ENCODE peak calls at places on chromosome 9, in seven cellular contexts. One of them, this sample, is unnamed.
A peak's percentile ranks its signal among the peaks of the same experiment; 100 is the strongest.

GRCh38 chr9:69857131-69857530 is 36.5 kb downstream of the CFAP95 start:
- DNase-seq in adrenal gland: no peak
- DNase-seq in transverse colon: no peak
- DNase-seq in HCT116: no peak
- DNase-seq in A549: no peak
- DNase-seq in Peyer's patch: no peak
- DNase-seq in gastrocnemius medialis: no peak
- DNase-seq in this sample: no peak

GRCh38 chr9:104745852-104746251 is 1.6 kb upstream of the NIPSNAP3A start:
- DNase-seq in gastrocnemius medialis: no peak
- DNase-seq in transverse colon: no peak
- DNase-seq in HCT116: no peak
- DNase-seq in adrenal gland: no peak
- DNase-seq in Peyer's patch: no peak
- DNase-seq in A549: no peak
- DNase-seq in this sample: no peak

GRCh38 chr9:104779946-104780539 is 16.1 kb downstream of the NIPSNAP3B start:
- DNase-seq in A549: no peak
- DNase-seq in gastrocnemius medialis: no peak
- DNase-seq in transverse colon: no peak
- DNase-seq in HCT116: no peak
- DNase-seq in Peyer's patch: no peak
- DNase-seq in adrenal gland: no peak
- DNase-seq in this sample: no peak

GRCh38 chr9:98775831-98776441 is 20.4 kb downstream of the ANKS6 start:
- DNase-seq in Peyer's patch: peak; percentile 32
- DNase-seq in HCT116: peak; percentile 60
- DNase-seq in transverse colon: no peak
- DNase-seq in gastrocnemius medialis: no peak
- DNase-seq in A549: peak; percentile 80
- DNase-seq in adrenal gland: no peak
- DNase-seq in this sample: no peak

GRCh38 chr9:112925058-112925641 is 34.5 kb upstream of the SLC46A2 start:
- DNase-seq in A549: peak; percentile 34
- DNase-seq in gastrocnemius medialis: no peak
- DNase-seq in adrenal gland: no peak
- DNase-seq in Peyer's patch: no peak
- DNase-seq in HCT116: peak; percentile 39
- DNase-seq in transverse colon: no peak
- DNase-seq in this sample: no peak

GRCh38 chr9:96686638-96687335 is 31.7 kb upstream of the PRXL2C start:
- DNase-seq in adrenal gland: peak; percentile 90
- DNase-seq in gastrocnemius medialis: peak; percentile 77
- DNase-seq in HCT116: no peak
- DNase-seq in A549: peak; percentile 51
- DNase-seq in Peyer's patch: peak; percentile 64
- DNase-seq in transverse colon: peak; percentile 75
- DNase-seq in this sample: peak; percentile 64

GRCh38 chr9:114804504-114804903 is 1.3 kb downstream of the TNFSF15 start:
- DNase-seq in gastrocnemius medialis: no peak
- DNase-seq in HCT116: peak; percentile 10
- DNase-seq in A549: no peak
- DNase-seq in Peyer's patch: no peak
- DNase-seq in transverse colon: peak; percentile 79
- DNase-seq in adrenal gland: peak; percentile 68
- DNase-seq in this sample: peak; percentile 35

GRCh38 chr9:97744710-97745708 is 47.9 kb upstream of the XPA start:
- DNase-seq in A549: no peak
- DNase-seq in adrenal gland: peak; percentile 60
- DNase-seq in Peyer's patch: no peak
- DNase-seq in transverse colon: no peak
- DNase-seq in HCT116: no peak
- DNase-seq in gastrocnemius medialis: no peak
- DNase-seq in this sample: no peak

GRCh38 chr9:105957830-105958229 is 263.5 kb downstream of the TMEM38B start:
- DNase-seq in Peyer's patch: no peak
- DNase-seq in gastrocnemius medialis: no peak
- DNase-seq in HCT116: no peak
- DNase-seq in transverse colon: no peak
- DNase-seq in adrenal gland: no peak
- DNase-seq in A549: no peak
- DNase-seq in this sample: no peak

GRCh38 chr9:92147030-92147853 is 32.0 kb upstream of the SPTLC1 start:
- DNase-seq in adrenal gland: peak; percentile 91
- DNase-seq in A549: peak; percentile 51
- DNase-seq in gastrocnemius medialis: no peak
- DNase-seq in HCT116: peak; percentile 54
- DNase-seq in transverse colon: peak; percentile 41
- DNase-seq in Peyer's patch: no peak
- DNase-seq in this sample: no peak

GRCh38 chr9:106784076-106784475 is 78.9 kb upstream of the ZNF462 start:
- DNase-seq in A549: no peak
- DNase-seq in transverse colon: no peak
- DNase-seq in adrenal gland: no peak
- DNase-seq in Peyer's patch: no peak
- DNase-seq in gastrocnemius medialis: no peak
- DNase-seq in HCT116: no peak
- DNase-seq in this sample: no peak

GRCh38 chr9:34454571-34455065 is 3.8 kb downstream of the FAM219A start:
- DNase-seq in Peyer's patch: no peak
- DNase-seq in gastrocnemius medialis: peak; percentile 41
- DNase-seq in transverse colon: no peak
- DNase-seq in A549: peak; percentile 45
- DNase-seq in adrenal gland: peak; percentile 50
- DNase-seq in HCT116: peak; percentile 39
- DNase-seq in this sample: peak; percentile 27

GRCh38 chr9:86282979-86283535 is 719 bp upstream of the ISCA1 start:
- DNase-seq in adrenal gland: no peak
- DNase-seq in transverse colon: no peak
- DNase-seq in Peyer's patch: no peak
- DNase-seq in HCT116: no peak
- DNase-seq in gastrocnemius medialis: no peak
- DNase-seq in A549: peak; percentile 8
- DNase-seq in this sample: no peak

GRCh38 chr9:81631213-81631745 is 58.1 kb downstream of the TLE1 start:
- DNase-seq in adrenal gland: no peak
- DNase-seq in gastrocnemius medialis: no peak
- DNase-seq in Peyer's patch: no peak
- DNase-seq in HCT116: no peak
- DNase-seq in A549: no peak
- DNase-seq in transverse colon: no peak
- DNase-seq in this sample: no peak

GRCh38 chr9:82488319-82488701 is 499.7 kb downstream of the SPATA31D1 start:
- DNase-seq in A549: no peak
- DNase-seq in adrenal gland: peak; percentile 69
- DNase-seq in gastrocnemius medialis: no peak
- DNase-seq in HCT116: no peak
- DNase-seq in Peyer's patch: no peak
- DNase-seq in transverse colon: no peak
- DNase-seq in this sample: no peak

GRCh38 chr9:121299125-121299466 is 31.1 kb downstream of the GSN start:
- DNase-seq in Peyer's patch: no peak
- DNase-seq in transverse colon: no peak
- DNase-seq in gastrocnemius medialis: no peak
- DNase-seq in adrenal gland: peak; percentile 53
- DNase-seq in A549: no peak
- DNase-seq in HCT116: no peak
- DNase-seq in this sample: no peak

GRCh38 chr9:98983295-98984268 is 39.9 kb downstream of the COL15A1 start:
- DNase-seq in gastrocnemius medialis: no peak
- DNase-seq in Peyer's patch: no peak
- DNase-seq in A549: no peak
- DNase-seq in transverse colon: no peak
- DNase-seq in adrenal gland: no peak
- DNase-seq in HCT116: no peak
- DNase-seq in this sample: no peak

GRCh38 chr9:98147582-98147981 is 28.6 kb upstream of the TRIM14 start:
- DNase-seq in gastrocnemius medialis: no peak
- DNase-seq in Peyer's patch: no peak
- DNase-seq in transverse colon: no peak
- DNase-seq in HCT116: no peak
- DNase-seq in adrenal gland: no peak
- DNase-seq in A549: no peak
- DNase-seq in this sample: no peak

GRCh38 chr9:131446276-131446675 is 52.4 kb downstream of the PRRC2B start:
- DNase-seq in transverse colon: no peak
- DNase-seq in gastrocnemius medialis: no peak
- DNase-seq in A549: no peak
- DNase-seq in HCT116: no peak
- DNase-seq in Peyer's patch: no peak
- DNase-seq in adrenal gland: no peak
- DNase-seq in this sample: no peak

GRCh38 chr9:16132513-16132912 is 579.7 kb downstream of the CCDC171 start:
- DNase-seq in A549: no peak
- DNase-seq in gastrocnemius medialis: no peak
- DNase-seq in transverse colon: no peak
- DNase-seq in Peyer's patch: no peak
- DNase-seq in HCT116: no peak
- DNase-seq in adrenal gland: no peak
- DNase-seq in this sample: no peak

GRCh38 chr9:108396193-108396592 is 459.6 kb downstream of the ACTL7B start:
- DNase-seq in gastrocnemius medialis: no peak
- DNase-seq in A549: no peak
- DNase-seq in adrenal gland: no peak
- DNase-seq in transverse colon: peak; percentile 14
- DNase-seq in HCT116: no peak
- DNase-seq in Peyer's patch: no peak
- DNase-seq in this sample: no peak
- TF ChIP-seq CTCF in gastrocnemius medialis: no peak
- TF ChIP-seq CTCF in A549: no peak
- TF ChIP-seq CTCF in adrenal gland: no peak
- TF ChIP-seq CTCF in transverse colon: no peak
- TF ChIP-seq CTCF in HCT116: no peak
- TF ChIP-seq CTCF in Peyer's patch: no peak
- TF ChIP-seq CTCF in this sample: no peak

DNA sequence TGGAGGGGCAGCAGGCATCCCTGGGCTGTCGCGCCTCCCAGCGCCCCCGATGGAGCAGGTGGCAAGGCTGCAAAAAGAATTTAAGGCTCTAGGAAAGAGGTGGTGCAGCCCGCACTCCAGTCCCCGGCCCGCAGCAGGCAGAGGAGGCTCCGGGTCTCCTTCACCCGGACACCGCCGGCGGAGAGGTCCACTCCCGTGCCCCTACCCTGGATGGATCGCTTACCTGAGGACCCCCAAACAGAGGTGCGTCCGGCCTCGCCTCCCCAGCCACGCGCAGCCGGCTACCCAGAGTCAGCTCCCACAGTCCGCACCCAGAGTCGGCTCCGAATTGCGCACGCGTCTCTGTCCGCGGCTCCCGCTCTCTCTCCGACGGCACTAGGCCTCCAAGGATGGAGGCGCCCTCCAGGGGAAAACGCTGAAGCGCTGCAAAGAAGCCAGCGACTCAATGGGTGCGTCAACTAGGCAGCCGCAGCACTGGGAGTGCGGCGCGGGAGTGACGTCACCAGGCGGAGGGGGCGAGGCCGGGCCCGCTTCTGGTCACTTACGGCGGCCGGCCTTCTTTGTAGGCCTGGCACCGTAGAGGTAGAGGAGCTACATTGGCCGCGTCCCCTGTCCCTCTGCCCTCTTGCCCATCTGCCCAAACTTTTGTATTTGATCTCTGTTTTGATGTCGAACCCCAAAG is at the start of gene ELP1:
- DNase-seq in HCT116: peak; percentile 86
- DNase-seq in adrenal gland: peak; percentile 97
- DNase-seq in gastrocnemius medialis: peak; percentile 83
- DNase-seq in transverse colon: peak; percentile 95
- DNase-seq in Peyer's patch: peak; percentile 89
- DNase-seq in A549: peak; percentile 76
- DNase-seq in this sample: peak; percentile 98
- TF ChIP-seq POLR2A in HCT116: peak; percentile 54
- TF ChIP-seq POLR2A in adrenal gland: peak; percentile 72
- TF ChIP-seq POLR2A in gastrocnemius medialis: no peak
- TF ChIP-seq POLR2A in transverse colon: peak; percentile 66
- TF ChIP-seq POLR2A in Peyer's patch: peak; percentile 22
- TF ChIP-seq POLR2A in A549: peak; percentile 74
- TF ChIP-seq POLR2A in this sample: no peak

DNA sequence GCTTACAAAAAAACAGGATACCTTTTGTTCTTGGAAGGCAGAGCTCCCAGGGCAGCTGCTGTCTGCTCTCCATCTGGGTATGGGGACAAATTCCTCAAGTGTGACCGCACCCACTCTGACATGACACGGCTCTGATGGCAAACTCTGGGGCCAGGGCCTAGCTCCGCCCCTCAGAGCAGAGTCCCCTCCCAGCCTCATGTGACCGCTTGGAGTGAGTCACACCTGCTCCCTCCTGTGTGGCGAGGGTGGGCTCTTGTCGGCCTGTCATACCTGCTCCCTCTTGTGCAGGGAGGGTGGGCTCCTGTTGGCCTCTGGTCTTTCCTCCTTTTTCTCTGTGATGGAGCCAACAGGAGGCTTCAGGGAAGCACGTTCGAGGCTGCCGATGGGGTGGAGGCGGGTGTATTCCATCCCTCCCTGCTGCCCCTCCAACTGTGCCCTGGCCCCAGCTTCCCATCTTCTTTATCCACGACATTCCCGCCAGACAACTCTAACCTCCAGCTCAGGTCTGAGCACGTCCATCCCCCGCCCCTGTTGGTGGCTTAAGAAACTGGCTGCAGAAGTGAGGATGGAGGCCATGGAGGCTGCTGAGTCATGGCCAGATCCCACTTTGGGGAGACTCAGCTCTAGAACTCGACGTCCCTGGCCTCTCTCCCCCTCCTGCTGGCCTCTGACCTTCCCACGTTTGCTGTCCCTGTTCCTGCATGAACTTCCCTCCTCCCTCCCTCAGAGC is 65.3 kb downstream of the OLFM1 start:
- DNase-seq in gastrocnemius medialis: no peak
- DNase-seq in Peyer's patch: no peak
- DNase-seq in adrenal gland: no peak
- DNase-seq in A549: peak; percentile 39
- DNase-seq in transverse colon: no peak
- DNase-seq in HCT116: peak; percentile 19
- DNase-seq in this sample: no peak
- H3K4me3 ChIP-seq in gastrocnemius medialis: no peak overlapping the region
- H3K4me3 ChIP-seq in Peyer's patch: no peak overlapping the region
- H3K4me3 ChIP-seq in adrenal gland: no peak overlapping the region
- H3K4me3 ChIP-seq in A549: no peak overlapping the region
- H3K4me3 ChIP-seq in transverse colon: no peak overlapping the region
- H3K4me3 ChIP-seq in HCT116: no peak overlapping the region
- H3K4me3 ChIP-seq in this sample: no peak overlapping the region

GRCh38 chr9:93155716-93156474 is 21.8 kb upstream of the NINJ1 start:
- DNase-seq in transverse colon: no peak
- DNase-seq in gastrocnemius medialis: no peak
- DNase-seq in HCT116: no peak
- DNase-seq in adrenal gland: no peak
- DNase-seq in A549: no peak
- DNase-seq in Peyer's patch: no peak
- DNase-seq in this sample: no peak

GRCh38 chr9:93156475-93157008 is 22.5 kb upstream of the NINJ1 start:
- DNase-seq in HCT116: no peak
- DNase-seq in Peyer's patch: no peak
- DNase-seq in transverse colon: no peak
- DNase-seq in adrenal gland: peak; percentile 61
- DNase-seq in gastrocnemius medialis: no peak
- DNase-seq in A549: no peak
- DNase-seq in this sample: no peak

GRCh38 chr9:93149361-93149760 is 15.3 kb upstream of the NINJ1 start:
- DNase-seq in transverse colon: no peak
- DNase-seq in Peyer's patch: no peak
- DNase-seq in gastrocnemius medialis: no peak
- DNase-seq in A549: no peak
- DNase-seq in adrenal gland: no peak
- DNase-seq in HCT116: no peak
- DNase-seq in this sample: no peak

GRCh38 chr9:93151097-93151784 is 17.2 kb upstream of the NINJ1 start:
- DNase-seq in HCT116: no peak
- DNase-seq in transverse colon: no peak
- DNase-seq in adrenal gland: no peak
- DNase-seq in gastrocnemius medialis: no peak
- DNase-seq in Peyer's patch: no peak
- DNase-seq in A549: no peak
- DNase-seq in this sample: no peak

GRCh38 chr9:93154293-93154903 is 20.3 kb upstream of the NINJ1 start:
- DNase-seq in gastrocnemius medialis: no peak
- DNase-seq in Peyer's patch: no peak
- DNase-seq in transverse colon: peak; percentile 48
- DNase-seq in HCT116: no peak
- DNase-seq in adrenal gland: peak; percentile 59
- DNase-seq in A549: peak; percentile 76
- DNase-seq in this sample: no peak
- TF ChIP-seq CTCF in gastrocnemius medialis: peak; percentile 40
- TF ChIP-seq CTCF in Peyer's patch: peak; percentile 53
- TF ChIP-seq CTCF in transverse colon: peak; percentile 49
- TF ChIP-seq CTCF in HCT116: peak; percentile 67
- TF ChIP-seq CTCF in adrenal gland: peak; percentile 34
- TF ChIP-seq CTCF in A549: peak; percentile 46
- TF ChIP-seq CTCF in this sample: no peak